ENCODE peak calls at places on chromosomes 16 and 17, in six cellular contexts. One of them, this sample, is unnamed.
A peak's percentile ranks its signal among the peaks of the same experiment; 100 is the strongest.

GRCh38 chr16:1645914-1646525 is 32.1 kb upstream of the JPT2 start:
- DNase-seq in IMR-90: peak; percentile 47
- DNase-seq in HCT116: no peak
- DNase-seq in Peyer's patch: no peak
- DNase-seq in pancreas: no peak
- DNase-seq in fibroblast of lung: peak; percentile 29
- DNase-seq in this sample: peak; percentile 60

GRCh38 chr16:24810951-24811843 is 34.6 kb upstream of the SLC5A11 start:
- DNase-seq in IMR-90: no peak
- DNase-seq in HCT116: no peak
- DNase-seq in Peyer's patch: no peak
- DNase-seq in pancreas: no peak
- DNase-seq in fibroblast of lung: no peak
- DNase-seq in this sample: no peak

GRCh38 chr16:28494141-28494851 is at the start of gene APOBR:
- DNase-seq in IMR-90: no peak
- DNase-seq in HCT116: no peak
- DNase-seq in Peyer's patch: peak; percentile 71
- DNase-seq in pancreas: peak; percentile 51
- DNase-seq in fibroblast of lung: no peak
- DNase-seq in this sample: no peak

GRCh38 chr16:67444259-67445125 is 13.6 kb downstream of the HSD11B2 start:
- DNase-seq in IMR-90: no peak
- DNase-seq in HCT116: no peak
- DNase-seq in Peyer's patch: peak; percentile 48
- DNase-seq in pancreas: no peak
- DNase-seq in fibroblast of lung: peak; percentile 39
- DNase-seq in this sample: peak; percentile 25

GRCh38 chr17:8235676-8236075 is 12.2 kb downstream of the CTC1 start:
- DNase-seq in IMR-90: no peak
- DNase-seq in HCT116: no peak
- DNase-seq in Peyer's patch: no peak
- DNase-seq in pancreas: no peak
- DNase-seq in fibroblast of lung: no peak
- DNase-seq in this sample: no peak

GRCh38 chr17:66737524-66737923 is 97.4 kb upstream of the CACNG5 start:
- DNase-seq in IMR-90: peak; percentile 49
- DNase-seq in HCT116: no peak
- DNase-seq in Peyer's patch: no peak
- DNase-seq in pancreas: no peak
- DNase-seq in fibroblast of lung: peak; percentile 61
- DNase-seq in this sample: peak; percentile 56

GRCh38 chr17:46020023-46020735 is 21.1 kb downstream of the STH start:
- DNase-seq in IMR-90: no peak
- DNase-seq in HCT116: no peak
- DNase-seq in Peyer's patch: no peak
- DNase-seq in pancreas: no peak
- DNase-seq in fibroblast of lung: no peak
- DNase-seq in this sample: no peak

GRCh38 chr17:28199728-28200127 is 119.3 kb upstream of the TMEM97 start:
- DNase-seq in IMR-90: no peak
- DNase-seq in HCT116: no peak
- DNase-seq in Peyer's patch: no peak
- DNase-seq in pancreas: no peak
- DNase-seq in fibroblast of lung: no peak
- DNase-seq in this sample: no peak

GRCh38 chr17:34382586-34383224 is 19.7 kb upstream of the CCL1 start:
- DNase-seq in IMR-90: no peak
- DNase-seq in HCT116: no peak
- DNase-seq in Peyer's patch: no peak
- DNase-seq in pancreas: no peak
- DNase-seq in fibroblast of lung: no peak
- DNase-seq in this sample: no peak

GRCh38 chr16:53781023-53781605 is 77.2 kb downstream of the FTO start:
- DNase-seq in IMR-90: peak; percentile 67
- DNase-seq in HCT116: no peak
- DNase-seq in Peyer's patch: no peak
- DNase-seq in pancreas: no peak
- DNase-seq in fibroblast of lung: peak; percentile 48
- DNase-seq in this sample: peak; percentile 50

GRCh38 chr16:67456383-67457140 is 24.4 kb downstream of the ATP6V0D1 start:
- DNase-seq in IMR-90: peak; percentile 36
- DNase-seq in HCT116: no peak
- DNase-seq in Peyer's patch: peak; percentile 80
- DNase-seq in pancreas: peak; percentile 67
- DNase-seq in fibroblast of lung: peak; percentile 55
- DNase-seq in this sample: peak; percentile 75

GRCh38 chr16:7853197-7853596 is 520.6 kb downstream of the RBFOX1 start:
- DNase-seq in IMR-90: no peak
- DNase-seq in HCT116: no peak
- DNase-seq in Peyer's patch: no peak
- DNase-seq in pancreas: no peak
- DNase-seq in fibroblast of lung: no peak
- DNase-seq in this sample: no peak

GRCh38 chr16:29146266-29146665 is 161.4 kb downstream of the LAT start:
- DNase-seq in IMR-90: no peak
- DNase-seq in HCT116: no peak
- DNase-seq in Peyer's patch: peak; percentile 30
- DNase-seq in pancreas: no peak
- DNase-seq in fibroblast of lung: no peak
- DNase-seq in this sample: no peak

GRCh38 chr16:29806641-29807425 is 504 bp downstream of the MAZ start:
- DNase-seq in IMR-90: no peak
- DNase-seq in HCT116: no peak
- DNase-seq in Peyer's patch: peak; percentile 73
- DNase-seq in pancreas: peak; percentile 70
- DNase-seq in fibroblast of lung: peak; percentile 48
- DNase-seq in this sample: peak; percentile 46

GRCh38 chr17:30921544-30922196 is at the start of gene ADAP2:
- DNase-seq in IMR-90: no peak
- DNase-seq in HCT116: peak; percentile 19
- DNase-seq in Peyer's patch: peak; percentile 77
- DNase-seq in pancreas: peak; percentile 66
- DNase-seq in fibroblast of lung: peak; percentile 22
- DNase-seq in this sample: no peak

GRCh38 chr17:70059649-70060048 is 15.4 kb upstream of the KCNJ16 start:
- DNase-seq in IMR-90: no peak
- DNase-seq in HCT116: no peak
- DNase-seq in Peyer's patch: no peak
- DNase-seq in pancreas: no peak
- DNase-seq in fibroblast of lung: no peak
- DNase-seq in this sample: no peak

GRCh38 chr16:27284865-27285675 is 16.5 kb upstream of the NSMCE1 start:
- DNase-seq in IMR-90: no peak
- DNase-seq in HCT116: no peak
- DNase-seq in Peyer's patch: no peak
- DNase-seq in pancreas: no peak
- DNase-seq in fibroblast of lung: no peak
- DNase-seq in this sample: no peak

GRCh38 chr17:13036776-13037175 is 18.9 kb upstream of the ELAC2 start:
- DNase-seq in IMR-90: peak; percentile 11
- DNase-seq in HCT116: no peak
- DNase-seq in Peyer's patch: no peak
- DNase-seq in pancreas: no peak
- DNase-seq in fibroblast of lung: no peak
- DNase-seq in this sample: peak; percentile 85

GRCh38 chr16:68486671-68487495 is 38.6 kb upstream of the SMPD3 start:
- DNase-seq in IMR-90: no peak
- DNase-seq in HCT116: no peak
- DNase-seq in Peyer's patch: peak; percentile 66
- DNase-seq in pancreas: no peak
- DNase-seq in fibroblast of lung: no peak
- DNase-seq in this sample: no peak

GRCh38 chr17:30376621-30377452 is 1.9 kb upstream of the CPD start:
- DNase-seq in IMR-90: peak; percentile 87
- DNase-seq in HCT116: no peak
- DNase-seq in Peyer's patch: no peak
- DNase-seq in pancreas: no peak
- DNase-seq in fibroblast of lung: peak; percentile 75
- DNase-seq in this sample: peak; percentile 91

GRCh38 chr17:11506635-11507034 is 91.6 kb upstream of the DNAH9 start:
- DNase-seq in IMR-90: no peak
- DNase-seq in HCT116: no peak
- DNase-seq in Peyer's patch: no peak
- DNase-seq in pancreas: peak; percentile 24
- DNase-seq in fibroblast of lung: no peak
- DNase-seq in this sample: no peak

GRCh38 chr16:84941916-84942315 is 69.4 kb downstream of the ZDHHC7 start:
- DNase-seq in IMR-90: peak; percentile 46
- DNase-seq in HCT116: no peak
- DNase-seq in Peyer's patch: no peak
- DNase-seq in pancreas: no peak
- DNase-seq in fibroblast of lung: peak; percentile 84
- DNase-seq in this sample: no peak

GRCh38 chr16:50800074-50800473 is 58.2 kb downstream of the CYLD start:
- DNase-seq in IMR-90: no peak
- DNase-seq in HCT116: no peak
- DNase-seq in Peyer's patch: no peak
- DNase-seq in pancreas: no peak
- DNase-seq in fibroblast of lung: no peak
- DNase-seq in this sample: no peak

GRCh38 chr17:71434716-71435115 is 686.1 kb upstream of the SOX9 start:
- DNase-seq in IMR-90: no peak
- DNase-seq in HCT116: no peak
- DNase-seq in Peyer's patch: no peak
- DNase-seq in pancreas: no peak
- DNase-seq in fibroblast of lung: no peak
- DNase-seq in this sample: no peak

GRCh38 chr16:10558746-10559641 is 21.4 kb downstream of the EMP2 start:
- DNase-seq in IMR-90: no peak
- DNase-seq in HCT116: no peak
- DNase-seq in Peyer's patch: no peak
- DNase-seq in pancreas: peak; percentile 29
- DNase-seq in fibroblast of lung: peak; percentile 70
- DNase-seq in this sample: peak; percentile 82

GRCh38 chr16:4529085-4530060 is 9.2 kb downstream of the CDIP1 start:
- DNase-seq in IMR-90: peak; percentile 82
- DNase-seq in HCT116: no peak
- DNase-seq in Peyer's patch: no peak
- DNase-seq in pancreas: peak; percentile 65
- DNase-seq in fibroblast of lung: peak; percentile 88
- DNase-seq in this sample: peak; percentile 42

GRCh38 chr16:1433756-1434155 is 2.9 kb downstream of the PERCC1 start:
- DNase-seq in IMR-90: no peak
- DNase-seq in HCT116: no peak
- DNase-seq in Peyer's patch: no peak
- DNase-seq in pancreas: no peak
- DNase-seq in fibroblast of lung: no peak
- DNase-seq in this sample: no peak

GRCh38 chr17:7835818-7836595 is 2.0 kb downstream of the KDM6B start:
- DNase-seq in IMR-90: peak; percentile 58
- DNase-seq in HCT116: no peak
- DNase-seq in Peyer's patch: peak; percentile 88
- DNase-seq in pancreas: peak; percentile 82
- DNase-seq in fibroblast of lung: peak; percentile 64
- DNase-seq in this sample: peak; percentile 49

GRCh38 chr17:4033751-4034251 is 69.6 kb upstream of the ATP2A3 start:
- DNase-seq in IMR-90: no peak
- DNase-seq in HCT116: no peak
- DNase-seq in Peyer's patch: no peak
- DNase-seq in pancreas: peak; percentile 92
- DNase-seq in fibroblast of lung: no peak
- DNase-seq in this sample: no peak

GRCh38 chr16:12395266-12395665 is 408.4 kb downstream of the CPPED1 start:
- DNase-seq in IMR-90: peak; percentile 59
- DNase-seq in HCT116: no peak
- DNase-seq in Peyer's patch: no peak
- DNase-seq in pancreas: no peak
- DNase-seq in fibroblast of lung: peak; percentile 56
- DNase-seq in this sample: peak; percentile 26

GRCh38 chr17:760371-760770 is 8.3 kb upstream of the GEMIN4 start:
- DNase-seq in IMR-90: no peak
- DNase-seq in HCT116: no peak
- DNase-seq in Peyer's patch: no peak
- DNase-seq in pancreas: no peak
- DNase-seq in fibroblast of lung: no peak
- DNase-seq in this sample: no peak

GRCh38 chr17:68035131-68035522 is 408 bp upstream of the KPNA2 start:
- DNase-seq in IMR-90: no peak
- DNase-seq in HCT116: no peak
- DNase-seq in Peyer's patch: peak; percentile 96
- DNase-seq in pancreas: peak; percentile 95
- DNase-seq in fibroblast of lung: no peak
- DNase-seq in this sample: no peak

GRCh38 chr17:30113213-30113612 is 3.4 kb upstream of the NSRP1 start:
- DNase-seq in IMR-90: no peak
- DNase-seq in HCT116: no peak
- DNase-seq in Peyer's patch: no peak
- DNase-seq in pancreas: no peak
- DNase-seq in fibroblast of lung: peak; percentile 33
- DNase-seq in this sample: peak; percentile 19

GRCh38 chr16:87487361-87487924 is 5.4 kb downstream of the ZCCHC14 start:
- DNase-seq in IMR-90: no peak
- DNase-seq in HCT116: peak; percentile 69
- DNase-seq in Peyer's patch: peak; percentile 89
- DNase-seq in pancreas: peak; percentile 88
- DNase-seq in fibroblast of lung: peak; percentile 28
- DNase-seq in this sample: no peak
- H3K4me3 ChIP-seq in IMR-90: no peak overlapping the region
- H3K4me3 ChIP-seq in HCT116: peak overlapping the region; percentile 57
- H3K4me3 ChIP-seq in Peyer's patch: no peak overlapping the region
- H3K4me3 ChIP-seq in pancreas: peak overlapping the region; percentile 32
- H3K4me3 ChIP-seq in fibroblast of lung: peak overlapping the region; percentile 71
- H3K4me3 ChIP-seq in this sample: no peak overlapping the region

GRCh38 chr17:64234961-64235360 is 28.1 kb downstream of the TEX2 start:
- DNase-seq in IMR-90: no peak
- DNase-seq in HCT116: no peak
- DNase-seq in Peyer's patch: no peak
- DNase-seq in pancreas: no peak
- DNase-seq in fibroblast of lung: no peak
- DNase-seq in this sample: no peak
- TF ChIP-seq CTCF in IMR-90: no peak
- TF ChIP-seq CTCF in HCT116: no peak
- TF ChIP-seq CTCF in Peyer's patch: no peak
- TF ChIP-seq CTCF in pancreas: no peak
- TF ChIP-seq CTCF in fibroblast of lung: no peak
- TF ChIP-seq CTCF in this sample: no peak

DNA sequence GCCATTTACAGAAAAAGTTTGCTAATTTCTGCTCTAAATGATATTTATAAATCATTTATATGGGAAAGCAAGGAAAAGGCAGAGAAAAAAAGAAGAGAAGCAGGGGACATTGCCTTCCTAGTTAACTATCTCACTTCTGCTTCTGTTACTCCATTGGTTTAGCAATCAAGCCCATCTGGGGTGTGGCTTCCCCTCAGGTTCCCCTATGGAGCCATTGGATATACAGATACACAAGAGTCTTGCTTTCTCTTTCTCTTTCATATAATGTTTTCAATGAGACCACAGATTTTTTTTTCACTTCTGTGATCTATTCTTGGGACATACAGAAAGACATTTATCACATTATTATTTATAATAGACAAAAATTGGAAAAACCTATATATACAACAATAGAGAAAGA is 105.6 kb upstream of the TOM1L1 start:
- DNase-seq in IMR-90: no peak
- DNase-seq in HCT116: no peak
- DNase-seq in Peyer's patch: no peak
- DNase-seq in pancreas: no peak
- DNase-seq in fibroblast of lung: no peak
- DNase-seq in this sample: no peak
- H3K4me3 ChIP-seq in IMR-90: no peak overlapping the region
- H3K4me3 ChIP-seq in HCT116: no peak overlapping the region
- H3K4me3 ChIP-seq in Peyer's patch: no peak overlapping the region
- H3K4me3 ChIP-seq in pancreas: no peak overlapping the region
- H3K4me3 ChIP-seq in fibroblast of lung: no peak overlapping the region
- H3K4me3 ChIP-seq in this sample: no peak overlapping the region

GRCh38 chr17:74680941-74681340 is 31.8 kb downstream of the CD300LF start:
- DNase-seq in IMR-90: no peak
- DNase-seq in HCT116: no peak
- DNase-seq in Peyer's patch: no peak
- DNase-seq in pancreas: no peak
- DNase-seq in fibroblast of lung: no peak
- DNase-seq in this sample: no peak
- TF ChIP-seq CTCF in IMR-90: no peak
- TF ChIP-seq CTCF in HCT116: no peak
- TF ChIP-seq CTCF in Peyer's patch: no peak
- TF ChIP-seq CTCF in pancreas: no peak
- TF ChIP-seq CTCF in fibroblast of lung: no peak
- TF ChIP-seq CTCF in this sample: no peak

This sample was measured in fibroblast of mammary gland.